ENCODE peak calls at places on chromosomes 13 and 19, in four cellular contexts. One of them, this sample, is unnamed.

GRCh38 chr19:13526552-13526951 is 20.3 kb upstream of the CACNA1A start:
- DNase-seq in cardiac fibroblast: peak; percentile 19
- DNase-seq in PC-3: peak; percentile 51
- DNase-seq in left ventricle myocardium inferior: no peak
- DNase-seq in this sample: peak; percentile 2

GRCh38 chr13:114106991-114107685 is 25.3 kb downstream of the RASA3 start:
- DNase-seq in cardiac fibroblast: no peak
- DNase-seq in PC-3: no peak
- DNase-seq in left ventricle myocardium inferior: no peak
- DNase-seq in this sample: no peak

GRCh38 chr13:38566526-38566925 is 120.4 kb upstream of the FREM2 start:
- DNase-seq in PC-3: no peak
- DNase-seq in left ventricle myocardium inferior: no peak
- DNase-seq in cardiac fibroblast: no peak
- DNase-seq in this sample: no peak

GRCh38 chr13:92681239-92681638 is 545.4 kb upstream of the GPC6 start:
- DNase-seq in PC-3: no peak
- DNase-seq in left ventricle myocardium inferior: no peak
- DNase-seq in cardiac fibroblast: no peak
- DNase-seq in this sample: peak; percentile 7

GRCh38 chr13:40233731-40234195 is 432.7 kb downstream of the FOXO1 start:
- DNase-seq in left ventricle myocardium inferior: peak; percentile 68
- DNase-seq in PC-3: no peak
- DNase-seq in cardiac fibroblast: no peak
- DNase-seq in this sample: peak; percentile 92

GRCh38 chr19:51688665-51689571 is 4.2 kb upstream of the SPACA6 start:
- DNase-seq in PC-3: peak; percentile 94
- DNase-seq in cardiac fibroblast: peak; percentile 97
- DNase-seq in left ventricle myocardium inferior: peak; percentile 92
- DNase-seq in this sample: peak; percentile 80

GRCh38 chr19:16262618-16263017 is 62.0 kb upstream of the KLF2 start:
- DNase-seq in cardiac fibroblast: no peak
- DNase-seq in PC-3: no peak
- DNase-seq in left ventricle myocardium inferior: no peak
- DNase-seq in this sample: no peak

GRCh38 chr19:17214531-17215124 is 529 bp upstream of the USE1 start:
- DNase-seq in left ventricle myocardium inferior: no peak
- DNase-seq in PC-3: no peak
- DNase-seq in cardiac fibroblast: no peak
- DNase-seq in this sample: no peak

GRCh38 chr13:46355906-46356305 is 31.1 kb downstream of the RUBCNL start:
- DNase-seq in left ventricle myocardium inferior: no peak
- DNase-seq in cardiac fibroblast: no peak
- DNase-seq in PC-3: no peak
- DNase-seq in this sample: no peak

GRCh38 chr13:106117640-106118039 is 417.8 kb downstream of the EFNB2 start:
- DNase-seq in left ventricle myocardium inferior: no peak
- DNase-seq in cardiac fibroblast: no peak
- DNase-seq in PC-3: no peak
- DNase-seq in this sample: no peak

GRCh38 chr19:1754651-1755466 is 1.6 kb downstream of the ONECUT3 start:
- DNase-seq in cardiac fibroblast: peak; percentile 28
- DNase-seq in left ventricle myocardium inferior: no peak
- DNase-seq in PC-3: peak; percentile 34
- DNase-seq in this sample: no peak

GRCh38 chr19:13588953-13589833 is 82.9 kb upstream of the CACNA1A start:
- DNase-seq in cardiac fibroblast: peak; percentile 60
- DNase-seq in left ventricle myocardium inferior: peak; percentile 70
- DNase-seq in PC-3: peak; percentile 84
- DNase-seq in this sample: peak; percentile 8

GRCh38 chr13:45659536-45659935 is 42.6 kb upstream of the CBY2 start:
- DNase-seq in PC-3: no peak
- DNase-seq in cardiac fibroblast: no peak
- DNase-seq in left ventricle myocardium inferior: no peak
- DNase-seq in this sample: no peak

GRCh38 chr19:40257096-40257517 is 28.0 kb downstream of the AKT2 start:
- DNase-seq in PC-3: peak; percentile 42
- DNase-seq in left ventricle myocardium inferior: peak; percentile 58
- DNase-seq in cardiac fibroblast: no peak
- DNase-seq in this sample: no peak

GRCh38 chr19:46951236-46951986 is 68.2 kb upstream of the NPAS1 start:
- DNase-seq in cardiac fibroblast: peak; percentile 91
- DNase-seq in PC-3: peak; percentile 94
- DNase-seq in left ventricle myocardium inferior: no peak
- DNase-seq in this sample: peak; percentile 97

GRCh38 chr13:38590796-38591507 is 95.9 kb upstream of the FREM2 start:
- DNase-seq in left ventricle myocardium inferior: no peak
- DNase-seq in PC-3: no peak
- DNase-seq in cardiac fibroblast: no peak
- DNase-seq in this sample: peak; percentile 58

GRCh38 chr13:112974125-112974524 is 5.1 kb downstream of the MCF2L start:
- DNase-seq in PC-3: no peak
- DNase-seq in left ventricle myocardium inferior: peak; percentile 9
- DNase-seq in cardiac fibroblast: no peak
- DNase-seq in this sample: no peak

GRCh38 chr13:110634558-110634957 is 19.2 kb downstream of the NAXD start:
- DNase-seq in PC-3: peak; percentile 25
- DNase-seq in left ventricle myocardium inferior: no peak
- DNase-seq in cardiac fibroblast: peak; percentile 85
- DNase-seq in this sample: no peak

GRCh38 chr19:46524272-46524671 is 28.6 kb upstream of the PNMA8B start:
- DNase-seq in PC-3: no peak
- DNase-seq in cardiac fibroblast: no peak
- DNase-seq in left ventricle myocardium inferior: no peak
- DNase-seq in this sample: no peak

GRCh38 chr19:29616541-29616940 is 10.5 kb downstream of the POP4 start:
- DNase-seq in cardiac fibroblast: no peak
- DNase-seq in PC-3: no peak
- DNase-seq in left ventricle myocardium inferior: no peak
- DNase-seq in this sample: no peak

GRCh38 chr19:3125900-3126524 is 9.8 kb upstream of the GNA15 start:
- DNase-seq in left ventricle myocardium inferior: peak; percentile 48
- DNase-seq in PC-3: peak; percentile 65
- DNase-seq in cardiac fibroblast: peak; percentile 48
- DNase-seq in this sample: peak; percentile 38

GRCh38 chr13:114282143-114282685 is 813 bp downstream of the UPF3A start:
- DNase-seq in cardiac fibroblast: peak; percentile 79
- DNase-seq in left ventricle myocardium inferior: peak; percentile 21
- DNase-seq in PC-3: peak; percentile 54
- DNase-seq in this sample: peak; percentile 60

GRCh38 chr19:3710265-3710812 is 2.2 kb downstream of the TJP3 start:
- DNase-seq in left ventricle myocardium inferior: peak; percentile 68
- DNase-seq in cardiac fibroblast: peak; percentile 35
- DNase-seq in PC-3: peak; percentile 93
- DNase-seq in this sample: peak; percentile 59

GRCh38 chr13:26132756-26133155 is 80.9 kb upstream of the SHISA2 start:
- DNase-seq in PC-3: peak; percentile 29
- DNase-seq in left ventricle myocardium inferior: no peak
- DNase-seq in cardiac fibroblast: peak; percentile 42
- DNase-seq in this sample: peak; percentile 1

GRCh38 chr19:5967994-5968430 is 9.9 kb downstream of the RANBP3 start:
- DNase-seq in PC-3: peak; percentile 81
- DNase-seq in cardiac fibroblast: peak; percentile 82
- DNase-seq in left ventricle myocardium inferior: peak; percentile 52
- DNase-seq in this sample: peak; percentile 73

GRCh38 chr13:61410669-61411297 is 4.9 kb downstream of the PCDH20 start:
- DNase-seq in left ventricle myocardium inferior: no peak
- DNase-seq in PC-3: peak; percentile 48
- DNase-seq in cardiac fibroblast: peak; percentile 34
- DNase-seq in this sample: peak; percentile 36

GRCh38 chr19:55000761-55001160 is 34.6 kb downstream of the NLRP2 start:
- DNase-seq in left ventricle myocardium inferior: no peak
- DNase-seq in cardiac fibroblast: no peak
- DNase-seq in PC-3: no peak
- DNase-seq in this sample: peak; percentile 34

DNA sequence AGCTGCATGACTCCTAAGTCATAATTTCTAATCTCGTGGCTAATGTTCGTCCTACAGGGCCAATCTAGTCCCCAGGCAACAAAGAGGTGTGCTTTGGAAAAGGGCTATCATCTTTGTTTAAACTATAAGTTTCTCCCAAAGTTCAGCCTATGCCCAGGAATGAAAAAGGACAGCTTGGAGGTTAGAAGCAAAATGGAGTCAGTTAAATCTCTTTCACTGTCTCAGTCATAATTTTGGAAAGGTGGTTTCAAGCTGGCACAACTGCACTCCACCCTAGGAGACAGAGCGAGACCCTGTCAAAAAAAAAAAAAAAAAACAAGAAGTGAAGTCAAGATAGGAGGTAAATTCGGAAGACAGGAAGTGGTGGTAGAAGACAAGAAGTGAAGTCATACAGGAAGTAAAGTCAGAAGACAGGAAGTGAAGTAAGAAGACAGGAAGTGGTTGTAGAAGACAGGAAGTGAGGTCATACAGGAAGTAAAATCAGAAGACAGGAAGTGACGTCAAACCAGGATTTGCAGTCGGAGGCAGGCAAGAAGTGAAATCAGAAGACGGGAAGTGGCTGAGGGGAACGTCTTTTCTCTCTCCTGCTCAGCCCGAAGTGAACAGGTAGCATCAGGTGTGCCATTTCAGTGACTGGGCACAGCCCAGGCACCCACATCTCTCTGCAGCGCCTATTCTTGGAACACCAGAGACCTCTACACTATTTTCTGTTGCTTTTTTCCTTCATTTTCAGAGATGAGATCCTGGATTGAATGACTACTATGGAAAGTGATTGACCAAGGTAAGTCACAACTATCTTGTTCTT is 32.2 kb downstream of the GP6 start:
- DNase-seq in cardiac fibroblast: peak; percentile 65
- DNase-seq in PC-3: peak; percentile 11
- DNase-seq in left ventricle myocardium inferior: no peak
- DNase-seq in this sample: peak; percentile 67
- H3K4me3 ChIP-seq in cardiac fibroblast: no peak overlapping the region
- H3K4me3 ChIP-seq in PC-3: no peak overlapping the region
- H3K4me3 ChIP-seq in left ventricle myocardium inferior: peak overlapping the region; percentile 60
- H3K4me3 ChIP-seq in this sample: peak overlapping the region; percentile 31

GRCh38 chr13:49248433-49249002 is 793 bp downstream of the CDADC1 start:
- DNase-seq in cardiac fibroblast: peak; percentile 37
- DNase-seq in left ventricle myocardium inferior: no peak
- DNase-seq in PC-3: peak; percentile 6
- DNase-seq in this sample: peak; percentile 15
- TF ChIP-seq CTCF in cardiac fibroblast: no peak
- TF ChIP-seq CTCF in left ventricle myocardium inferior: no peak
- TF ChIP-seq CTCF in PC-3: peak; percentile 40
- TF ChIP-seq CTCF in this sample: peak; percentile 11

GRCh38 chr19:7072541-7072940 is 3.0 kb downstream of the ZNF557 start:
- DNase-seq in left ventricle myocardium inferior: no peak
- DNase-seq in cardiac fibroblast: no peak
- DNase-seq in PC-3: no peak
- DNase-seq in this sample: no peak

GRCh38 chr19:7067716-7068115 is 1.8 kb upstream of the ZNF557 start:
- DNase-seq in cardiac fibroblast: peak; percentile 45
- DNase-seq in PC-3: no peak
- DNase-seq in left ventricle myocardium inferior: no peak
- DNase-seq in this sample: no peak

GRCh38 chr19:7069904-7070226 is 362 bp downstream of the ZNF557 start:
- DNase-seq in left ventricle myocardium inferior: no peak
- DNase-seq in PC-3: no peak
- DNase-seq in cardiac fibroblast: no peak
- DNase-seq in this sample: no peak

GRCh38 chr19:7069042-7069903 is at the start of gene ZNF557:
- DNase-seq in cardiac fibroblast: peak; percentile 98
- DNase-seq in left ventricle myocardium inferior: peak; percentile 99
- DNase-seq in PC-3: peak; percentile 98
- DNase-seq in this sample: peak; percentile 88

DNA sequence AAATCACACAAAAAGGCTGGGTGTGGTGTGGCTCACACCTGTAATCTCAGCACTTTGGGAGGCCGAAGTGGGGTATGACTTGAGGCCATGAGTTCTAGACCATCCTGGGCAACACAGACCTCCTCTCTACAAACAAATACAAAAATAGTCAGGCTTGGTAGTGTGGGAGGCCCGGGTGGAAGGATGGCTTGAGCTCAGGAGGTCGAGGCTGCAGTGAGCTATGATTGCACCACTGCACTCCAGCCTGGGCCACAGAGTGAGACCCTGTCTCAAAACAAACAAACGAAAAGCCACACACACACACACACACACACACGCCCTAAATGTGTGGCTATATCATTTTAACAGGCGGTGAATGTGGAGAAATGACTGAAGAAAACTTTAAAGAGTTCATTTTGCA is 904 bp upstream of the ZNF557 start:
- DNase-seq in PC-3: no peak
- DNase-seq in cardiac fibroblast: no peak
- DNase-seq in left ventricle myocardium inferior: no peak
- DNase-seq in this sample: no peak
- H3K4me3 ChIP-seq in PC-3: peak overlapping the region; percentile 33
- H3K4me3 ChIP-seq in cardiac fibroblast: no peak overlapping the region
- H3K4me3 ChIP-seq in left ventricle myocardium inferior: peak overlapping the region; percentile 96
- H3K4me3 ChIP-seq in this sample: peak overlapping the region; percentile 5

GRCh38 chr19:18587962-18588610 is 512 bp upstream of the REX1BD start:
- DNase-seq in PC-3: no peak
- DNase-seq in left ventricle myocardium inferior: no peak
- DNase-seq in cardiac fibroblast: no peak
- DNase-seq in this sample: no peak

GRCh38 chr19:18587561-18587960 is 1.0 kb upstream of the REX1BD start:
- DNase-seq in left ventricle myocardium inferior: no peak
- DNase-seq in PC-3: no peak
- DNase-seq in cardiac fibroblast: no peak
- DNase-seq in this sample: no peak

GRCh38 chr19:18590273-18591272 is 2.0 kb downstream of the REX1BD start:
- DNase-seq in cardiac fibroblast: no peak
- DNase-seq in PC-3: no peak
- DNase-seq in left ventricle myocardium inferior: no peak
- DNase-seq in this sample: peak; percentile 71

GRCh38 chr19:18588611-18589379 is at the start of gene REX1BD:
- DNase-seq in left ventricle myocardium inferior: peak; percentile 87
- DNase-seq in PC-3: peak; percentile 75
- DNase-seq in cardiac fibroblast: peak; percentile 77
- DNase-seq in this sample: peak; percentile 43

DNA sequence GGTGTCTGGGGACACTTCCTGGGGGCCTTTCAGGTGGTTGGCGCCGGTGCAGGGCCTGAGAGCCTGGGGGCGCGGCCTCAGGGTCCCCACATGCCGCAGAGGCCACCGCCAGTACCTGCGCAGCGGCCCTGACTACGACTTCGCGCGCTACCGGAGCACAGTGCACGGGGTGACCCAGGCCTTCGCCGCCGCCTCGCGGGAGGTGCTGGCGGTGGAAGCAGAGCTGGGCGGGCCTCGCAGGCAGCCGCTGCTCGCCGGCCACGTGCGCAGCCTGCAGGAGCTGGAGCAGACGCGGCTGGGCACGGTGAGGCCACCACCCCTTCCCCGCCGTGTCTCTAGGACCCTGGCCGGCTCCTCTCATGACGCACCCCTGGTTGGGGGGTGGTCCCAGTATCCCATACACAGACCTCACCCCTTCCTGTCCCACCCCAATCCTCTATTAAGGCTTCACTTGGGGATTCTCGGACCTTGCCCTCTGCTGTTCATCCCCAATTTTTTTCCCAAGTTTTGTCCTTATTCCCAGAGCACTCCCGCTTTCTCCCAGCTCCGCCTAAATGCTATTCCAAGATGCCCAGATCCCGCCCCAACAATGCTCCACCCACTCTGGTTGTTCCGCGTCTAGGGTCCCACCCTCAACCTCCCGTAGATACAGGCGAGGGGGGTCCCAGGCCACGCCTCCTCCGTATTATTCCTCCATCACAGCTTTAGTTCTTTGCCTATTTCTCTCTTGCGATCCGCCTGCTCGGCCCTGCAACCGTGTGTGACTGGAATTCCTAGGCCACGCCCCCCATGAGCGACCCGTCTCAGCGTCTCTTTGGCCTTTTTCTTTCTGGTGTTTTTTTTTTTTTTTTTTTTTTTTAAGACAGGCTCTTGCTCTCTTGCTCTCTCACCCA is 1.0 kb downstream of the REX1BD start:
- DNase-seq in cardiac fibroblast: peak; percentile 68
- DNase-seq in left ventricle myocardium inferior: peak; percentile 66
- DNase-seq in PC-3: peak; percentile 63
- DNase-seq in this sample: peak; percentile 41
- TF ChIP-seq CTCF in cardiac fibroblast: no peak
- TF ChIP-seq CTCF in left ventricle myocardium inferior: peak; percentile 28
- TF ChIP-seq CTCF in PC-3: no peak
- TF ChIP-seq CTCF in this sample: peak; percentile 46

This sample was measured in bronchial epithelial cell.